ENCODE peak calls at places on chromosomes 16 and 17, in four cellular contexts. G is NCI-H510A treated with DMSO at 0.1 percent for 48 hours; Z is WERI-Rb-1; D is stimulated activated CD4-positive, alpha-beta T cell treated with anti-CD3 and anti-CD28 coated beads, Interleukin-1b, Interleukin-23, amount 100 ng/mL, for 24 hours. U is an unnamed sample.

GRCh38 chr16:58011652-58012051 is 10.4 kb downstream of the USB1 start:
- DNase-seq in G (no peak), Z (no peak), D (no peak), U (no peak)

GRCh38 chr17:17395246-17395802 is 81.5 kb upstream of the MED9 start:
- DNase-seq in G (no peak), Z (no peak), D (no peak), U (no peak)

GRCh38 chr17:27340575-27340974 is 46.7 kb downstream of the WSB1 start:
- DNase-seq in G (no peak), Z (no peak), D (no peak), U (no peak)

GRCh38 chr16:57540906-57541753 is 1.3 kb upstream of the ADGRG5 start:
- DNase-seq in G (no peak), Z (no peak), D (no peak), U (no peak)

GRCh38 chr17:57499648-57500049 is 243.3 kb downstream of the MSI2 start:
- DNase-seq in G (peak; percentile 62), Z (peak; percentile 63), D (no peak), U (no peak)

GRCh38 chr16:27486760-27487159 is 63.0 kb downstream of the GTF3C1 start:
- DNase-seq in G (no peak), Z (no peak), D (no peak), U (no peak)

GRCh38 chr16:80656161-80656560 is 115.4 kb downstream of the DYNLRB2 start:
- DNase-seq in G (no peak), Z (no peak), D (no peak), U (no peak)

GRCh38 chr16:4372315-4372577 is 598 bp downstream of the VASN start:
- DNase-seq in G (no peak), Z (no peak), D (no peak), U (no peak)

GRCh38 chr16:86567701-86568571 is 1.3 kb downstream of the FOXC2 start:
- DNase-seq in G (no peak), Z (no peak), D (no peak), U (peak; percentile 65)

GRCh38 chr17:17076066-17076465 is 33.8 kb downstream of the MPRIP start:
- DNase-seq in G (no peak), Z (no peak), D (no peak), U (no peak)

GRCh38 chr16:66717776-66718175 is 21.2 kb upstream of the CMTM4 start:
- DNase-seq in G (no peak), Z (no peak), D (no peak), U (no peak)

GRCh38 chr17:56038136-56038535 is 115.1 kb upstream of the ANKFN1 start:
- DNase-seq in G (no peak), Z (peak; percentile 25), D (no peak), U (no peak)

GRCh38 chr17:10756146-10756545 is 26.3 kb upstream of the TMEM220 start:
- DNase-seq in G (no peak), Z (no peak), D (no peak), U (no peak)

GRCh38 chr17:73508057-73508930 is 136.0 kb downstream of the SDK2 start:
- DNase-seq in G (peak; percentile 50), Z (peak; percentile 63), D (no peak), U (no peak)

GRCh38 chr16:78844682-78845081 is 745.2 kb downstream of the WWOX start:
- DNase-seq in G (no peak), Z (no peak), D (no peak), U (no peak)

GRCh38 chr16:79598341-79599181 is 2.0 kb downstream of the MAF start:
- DNase-seq in G (peak; percentile 24), Z (peak; percentile 16), D (peak; percentile 17), U (peak; percentile 9)

GRCh38 chr17:1058423-1059130 is 61.6 kb downstream of the TIMM22 start:
- DNase-seq in G (peak; percentile 28), Z (peak; percentile 89), D (peak; percentile 35), U (peak; percentile 41)

GRCh38 chr17:17348872-17349723 is 45.9 kb downstream of the NT5M start:
- DNase-seq in G (no peak), Z (no peak), D (no peak), U (no peak)

U was measured in SW 1271.